ENCODE peak calls at places on chromosomes 2 and 18, in nine cellular contexts. L, X, D, N, W, M, R, Z and I are unnamed samples.
A peak's percentile ranks its signal among the peaks of the same experiment; 100 is the strongest.

GRCh38 chr2:126902152-126902835 is 3.6 kb downstream of the TEX51 start:
- DNase-seq in Z (no peak), X (no peak), R (no peak), M (no peak), N (no peak), W (no peak), D (no peak), L (no peak), I (no peak)

GRCh38 chr2:239690651-239691631 is 290.1 kb upstream of the HDAC4 start:
- DNase-seq in L (no peak), D (no peak), Z (no peak), M (no peak), X (no peak), W (no peak), N (no peak), R (no peak), I (no peak)

GRCh38 chr18:12271376-12272235 is 17.4 kb downstream of the CIDEA start:
- DNase-seq in Z (peak; percentile 79), N (peak; percentile 76), L (peak; percentile 80), D (peak; percentile 66), M (peak; percentile 86), W (peak; percentile 48), X (peak; percentile 86), R (peak; percentile 80), I (no peak)

GRCh38 chr18:46250084-46250811 is 146.1 kb downstream of the HAUS1 start:
- DNase-seq in R (peak; percentile 96), L (peak; percentile 45), N (peak; percentile 82), Z (peak; percentile 81), D (peak; percentile 64), W (peak; percentile 53), X (peak; percentile 12), M (peak; percentile 79), I (no peak)

GRCh38 chr2:229133155-229133772 is 137.8 kb downstream of the PID1 start:
- DNase-seq in X (peak; percentile 66), Z (peak; percentile 69), D (peak; percentile 21), R (no peak), W (no peak), N (peak; percentile 41), M (peak; percentile 79), L (no peak), I (no peak)

GRCh38 chr18:42053188-42053781 is 98.3 kb downstream of the PIK3C3 start:
- DNase-seq in R (peak; percentile 50), X (peak; percentile 58), W (peak; percentile 46), N (peak; percentile 68), D (peak; percentile 33), M (peak; percentile 48), Z (peak; percentile 35), L (no peak), I (peak; percentile 4)

GRCh38 chr2:196590286-196590685 is 49.2 kb upstream of the CCDC150 start:
- DNase-seq in R (no peak), M (peak; percentile 22), Z (no peak), N (no peak), W (no peak), L (no peak), D (no peak), X (no peak), I (no peak)

GRCh38 chr2:150142561-150142960 is 344.9 kb downstream of the RND3 start:
- DNase-seq in M (no peak), D (no peak), R (no peak), Z (no peak), X (no peak), L (no peak), W (no peak), N (no peak), I (no peak)

GRCh38 chr2:26298638-26299393 is 47.1 kb upstream of the SELENOI start:
- DNase-seq in W (peak; percentile 57), L (no peak), Z (peak; percentile 34), M (no peak), X (no peak), N (no peak), D (no peak), R (no peak), I (no peak)

GRCh38 chr2:240642806-240643092 is 17.5 kb downstream of the GPR35 start:
- DNase-seq in X (no peak), D (no peak), L (peak; percentile 16), N (no peak), Z (no peak), M (no peak), R (no peak), W (no peak), I (no peak)

GRCh38 chr2:15561574-15562344 is 625 bp upstream of the NBAS start:
- DNase-seq in Z (peak; percentile 42), X (peak; percentile 35), M (peak; percentile 22), R (no peak), N (no peak), L (no peak), W (no peak), D (peak; percentile 57), I (no peak)

GRCh38 chr2:168948621-168949212 is 47.6 kb downstream of the G6PC2 start:
- DNase-seq in W (no peak), N (peak; percentile 54), L (no peak), X (peak; percentile 22), R (peak; percentile 37), Z (no peak), M (peak; percentile 14), D (peak; percentile 15), I (no peak)

GRCh38 chr18:44568986-44569385 is 111.7 kb upstream of the SETBP1 start:
- DNase-seq in L (no peak), N (no peak), R (no peak), M (peak; percentile 67), X (no peak), Z (no peak), D (no peak), W (no peak), I (no peak)

GRCh38 chr18:62434798-62435197 is 88.0 kb upstream of the ZCCHC2 start:
- DNase-seq in X (no peak), M (no peak), N (no peak), L (no peak), D (no peak), Z (no peak), W (no peak), R (no peak), I (no peak)

GRCh38 chr18:12242658-12243260 is 11.4 kb upstream of the CIDEA start:
- DNase-seq in Z (no peak), D (no peak), X (no peak), W (no peak), L (no peak), M (no peak), R (no peak), N (no peak), I (no peak)

GRCh38 chr2:164992818-164993217 is 37.5 kb upstream of the SLC38A11 start:
- DNase-seq in D (peak; percentile 72), M (peak; percentile 75), X (peak; percentile 77), R (peak; percentile 76), Z (peak; percentile 53), W (peak; percentile 41), L (no peak), N (peak; percentile 71), I (no peak)

GRCh38 chr2:158741631-158742030 is 53.5 kb upstream of the DAPL1 start:
- DNase-seq in W (no peak), D (no peak), R (no peak), X (no peak), N (no peak), L (no peak), M (no peak), Z (no peak), I (no peak)

GRCh38 chr18:48003426-48004349 is 73.2 kb upstream of the SMAD2 start:
- DNase-seq in N (peak; percentile 57), D (peak; percentile 65), W (no peak), X (peak; percentile 70), R (no peak), Z (peak; percentile 76), M (peak; percentile 7), L (no peak), I (no peak)

GRCh38 chr2:19649107-19649506 is 252.7 kb downstream of the TTC32 start:
- DNase-seq in D (no peak), W (no peak), R (no peak), L (no peak), Z (no peak), N (no peak), M (no peak), X (no peak), I (no peak)

GRCh38 chr2:65228249-65228750 is 669 bp downstream of the ACTR2 start:
- DNase-seq in D (peak; percentile 74), M (no peak), Z (peak; percentile 38), R (peak; percentile 71), W (peak; percentile 62), N (peak; percentile 86), X (peak; percentile 42), L (no peak), I (no peak)

GRCh38 chr2:130252880-130253645 is 54.8 kb upstream of the TUBA3E start:
- DNase-seq in X (peak; percentile 49), D (no peak), M (no peak), W (no peak), R (no peak), Z (peak; percentile 58), N (no peak), L (no peak), I (no peak)

GRCh38 chr2:143949121-143949848 is 570.6 kb downstream of the ZEB2 start:
- DNase-seq in W (no peak), M (no peak), X (no peak), R (no peak), Z (no peak), L (no peak), N (no peak), D (no peak), I (no peak)

GRCh38 chr18:31618801-31619200 is 27.1 kb downstream of the TTR start:
- DNase-seq in R (no peak), D (no peak), L (no peak), W (no peak), X (no peak), Z (no peak), N (no peak), M (no peak), I (no peak)

GRCh38 chr18:13261658-13262357 is 43.2 kb downstream of the LDLRAD4 start:
- DNase-seq in M (peak; percentile 68), N (peak; percentile 39), W (no peak), L (no peak), R (no peak), X (no peak), D (no peak), Z (no peak), I (no peak)

GRCh38 chr2:74675090-74675489 is 21.0 kb downstream of the SEMA4F start:
- DNase-seq in Z (no peak), N (no peak), R (no peak), W (no peak), D (no peak), M (no peak), X (no peak), L (no peak), I (no peak)

GRCh38 chr2:113275556-113276215 is 3.0 kb downstream of the PAX8 start:
- DNase-seq in D (peak; percentile 62), R (no peak), X (no peak), L (no peak), Z (no peak), W (no peak), M (no peak), N (no peak), I (no peak)